ENCODE peak calls at places on chromosomes 6 and 20, in nine cellular contexts. C is heart left ventricle, S is HCT116, Y is ovary, G is tibial artery, P is neural progenitor cell, J is HepG2, Q is adrenal gland, W is brain microvascular endothelial cell. R is an unnamed sample.

GRCh38 chr20:34621383-34622367 is 55.2 kb downstream of the PIGU start:
- DNase-seq in C (no peak), S (no peak), P (no peak), W (peak; percentile 28), J (peak; percentile 100), Q (no peak), Y (no peak), G (no peak), R (no peak)

GRCh38 chr20:62416651-62417637 is 9.9 kb upstream of the CABLES2 start:
- DNase-seq in Y (no peak), G (no peak), P (no peak), Q (no peak), J (no peak), W (no peak), S (no peak), C (no peak), R (no peak)

GRCh38 chr6:39225946-39226437 is 3.3 kb downstream of the KCNK5 start:
- DNase-seq in S (no peak), Q (no peak), J (no peak), Y (no peak), W (no peak), G (no peak), P (no peak), C (no peak), R (no peak)

GRCh38 chr6:524803-525202 is 132.1 kb downstream of the HUS1B start:
- DNase-seq in Q (no peak), Y (no peak), C (no peak), J (no peak), S (no peak), G (no peak), W (no peak), P (peak; percentile 43), R (no peak)

GRCh38 chr6:160391419-160392116 is 43.4 kb downstream of the SLC22A3 start:
- DNase-seq in Q (peak; percentile 52), S (peak; percentile 82), P (no peak), C (no peak), J (peak; percentile 73), W (peak; percentile 79), Y (no peak), G (no peak), R (peak; percentile 79)

GRCh38 chr6:168025831-168026325 is 28.4 kb downstream of the KIF25 start:
- DNase-seq in G (no peak), C (no peak), W (peak; percentile 15), P (no peak), S (no peak), Q (no peak), Y (no peak), J (no peak), R (no peak)

GRCh38 chr20:51388227-51388626 is 154.3 kb downstream of the NFATC2 start:
- DNase-seq in S (no peak), G (no peak), W (no peak), Y (no peak), C (no peak), Q (no peak), J (no peak), P (no peak), R (peak; percentile 37)

GRCh38 chr6:10569392-10570127 is 48.4 kb downstream of the GCNT2 start:
- DNase-seq in C (no peak), W (no peak), G (no peak), Q (no peak), S (no peak), P (no peak), Y (no peak), J (no peak), R (no peak)

GRCh38 chr6:52509281-52510212 is 67.3 kb downstream of the TRAM2 start:
- DNase-seq in C (no peak), S (no peak), Q (no peak), P (no peak), G (no peak), W (peak; percentile 68), J (no peak), Y (no peak), R (no peak)

GRCh38 chr20:63553933-63554290 is at the start of gene FNDC11:
- DNase-seq in S (no peak), G (no peak), Q (peak; percentile 37), P (peak; percentile 87), W (no peak), C (peak; percentile 64), J (no peak), Y (no peak), R (no peak)

GRCh38 chr20:42155586-42155985 is 537.4 kb upstream of the CHD6 start:
- DNase-seq in P (no peak), Y (no peak), W (no peak), Q (no peak), J (no peak), C (no peak), S (no peak), G (no peak), R (no peak)

GRCh38 chr6:129521946-129522345 is 188.0 kb downstream of the ARHGAP18 start:
- DNase-seq in G (no peak), J (no peak), P (no peak), W (no peak), S (no peak), Q (no peak), Y (no peak), C (no peak), R (no peak)

GRCh38 chr20:47357296-47358051 is 975 bp upstream of the ZMYND8 start:
- DNase-seq in S (peak; percentile 58), J (peak; percentile 100), P (peak; percentile 80), Q (peak; percentile 96), G (peak; percentile 74), Y (peak; percentile 81), C (peak; percentile 85), W (peak; percentile 90), R (peak; percentile 61)
- H3K27ac ChIP-seq in S (peak overlapping the region; percentile 98), J (peak overlapping the region; percentile 99), P (peak overlapping the region; percentile 98), Q (peak overlapping the region; percentile 98), G (peak overlapping the region; percentile 84), Y (peak overlapping the region; percentile 83), C (peak overlapping the region; percentile 99), W (peak overlapping the region; percentile 92), R (peak overlapping the region; percentile 100)

DNA sequence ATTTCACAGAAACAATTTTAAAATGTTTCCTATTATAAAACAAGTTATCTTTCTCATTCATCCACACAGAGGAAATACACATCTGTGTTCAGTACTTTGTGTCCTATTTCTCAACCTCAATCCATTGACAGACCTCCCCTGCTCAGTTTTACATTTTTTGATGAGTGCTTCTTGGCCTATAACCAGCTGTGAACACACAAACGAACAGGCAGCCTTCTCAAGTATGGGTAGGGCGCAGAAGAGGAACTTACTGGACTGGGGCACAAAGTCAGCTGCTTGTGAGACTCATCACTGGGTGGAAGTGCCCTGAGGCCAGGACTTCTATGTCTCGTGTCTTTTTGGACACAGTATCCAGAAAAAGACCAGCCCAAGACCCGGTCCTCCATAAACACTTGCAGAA is 2.8 kb downstream of the RPS6KA2 start:
- DNase-seq in S (no peak), P (no peak), C (no peak), Y (no peak), G (peak; percentile 72), W (no peak), Q (no peak), J (no peak), R (peak; percentile 16)
- H3K27ac ChIP-seq in S (no peak overlapping the region), P (no peak overlapping the region), C (peak overlapping the region; percentile 15), Y (no peak overlapping the region), G (no peak overlapping the region), W (no peak overlapping the region), Q (no peak overlapping the region), J (no peak overlapping the region), R (peak overlapping the region; percentile 37)

DNA sequence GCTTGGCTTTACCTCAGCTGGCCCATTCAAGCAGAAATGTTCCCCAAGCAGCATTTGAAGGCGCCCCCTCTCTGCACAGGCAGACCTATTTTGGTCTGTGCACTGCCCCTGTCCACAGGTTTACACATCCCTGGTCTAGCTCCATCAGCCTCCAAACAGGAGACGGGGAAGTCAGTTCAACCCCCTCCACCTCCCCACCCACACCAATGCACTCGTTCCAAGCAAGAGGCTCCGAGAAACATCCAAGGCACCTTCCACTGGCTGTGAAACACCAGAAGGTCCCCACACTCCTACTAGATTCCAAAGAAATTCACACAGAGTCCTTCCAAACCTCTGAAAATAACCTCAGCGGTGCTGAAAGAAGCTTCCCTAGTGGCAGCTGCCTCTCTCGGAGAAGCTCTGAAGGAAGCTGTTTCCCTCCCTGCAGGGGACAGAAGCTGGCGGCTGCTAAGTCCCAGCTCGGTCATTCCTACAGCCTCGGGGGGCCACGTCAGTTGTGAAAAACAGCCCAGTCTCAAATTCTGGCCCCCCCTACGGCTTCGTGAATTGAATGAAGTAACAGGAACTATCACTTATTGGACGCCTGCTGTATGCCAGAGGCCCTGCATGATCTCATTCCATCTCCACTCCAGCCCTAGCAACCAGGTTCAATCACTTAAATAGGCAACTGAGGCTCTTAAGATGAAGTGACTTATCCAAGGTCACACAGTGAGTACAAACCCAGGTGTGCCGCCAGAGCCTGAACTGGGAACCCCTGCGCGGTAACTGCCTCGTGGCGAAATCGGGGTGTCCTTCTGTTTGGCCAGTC is 815 bp downstream of the SPATA2 start:
- DNase-seq in C (no peak), G (no peak), J (no peak), Q (no peak), S (no peak), P (peak; percentile 65), W (no peak), Y (no peak), R (no peak)
- H3K27ac ChIP-seq in C (peak overlapping the region; percentile 93), G (peak overlapping the region; percentile 97), J (peak overlapping the region; percentile 97), Q (no peak overlapping the region), S (peak overlapping the region; percentile 100), P (no peak overlapping the region), W (peak overlapping the region; percentile 100), Y (no peak overlapping the region), R (peak overlapping the region; percentile 99)

GRCh38 chr6:47669684-47670515 is 28.5 kb upstream of the ADGRF4 start:
- DNase-seq in C (no peak), G (no peak), Y (no peak), P (peak; percentile 69), Q (no peak), J (no peak), W (peak; percentile 17), S (no peak), R (peak; percentile 89)
- H3K27ac ChIP-seq in C (no peak overlapping the region), G (no peak overlapping the region), Y (no peak overlapping the region), P (peak overlapping the region; percentile 87), Q (no peak overlapping the region), J (no peak overlapping the region), W (no peak overlapping the region), S (no peak overlapping the region), R (peak overlapping the region; percentile 86)

DNA sequence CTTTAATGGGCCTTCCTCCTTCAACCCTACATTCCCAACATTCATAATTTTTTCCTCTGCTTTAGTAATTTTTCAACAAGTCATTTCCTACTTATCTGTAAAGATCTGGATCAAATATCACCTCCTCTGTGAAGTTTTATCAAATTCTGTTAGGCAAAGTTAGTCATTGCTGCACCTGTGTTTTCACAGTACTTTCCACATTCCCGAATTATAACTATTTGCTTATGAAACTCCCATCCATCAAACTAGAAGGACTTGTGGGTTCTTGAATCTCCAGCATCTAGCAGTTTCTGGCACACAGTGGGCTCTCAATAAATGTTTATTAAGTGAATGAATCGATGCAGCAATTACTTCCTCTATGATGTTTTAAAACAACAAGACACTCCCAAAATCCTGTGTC is 257.6 kb downstream of the HDGFL1 start:
- DNase-seq in W (peak; percentile 6), P (no peak), Y (no peak), C (no peak), J (no peak), G (no peak), S (no peak), Q (no peak), R (peak; percentile 78)
- H3K27ac ChIP-seq in W (peak overlapping the region; percentile 94), P (no peak overlapping the region), Y (no peak overlapping the region), C (peak overlapping the region; percentile 67), J (no peak overlapping the region), G (peak overlapping the region; percentile 83), S (no peak overlapping the region), Q (no peak overlapping the region), R (peak overlapping the region; percentile 96)

GRCh38 chr20:50048420-50049166 is 64.4 kb downstream of the UBE2V1 start:
- DNase-seq in C (no peak), P (no peak), W (no peak), J (no peak), Q (no peak), S (no peak), Y (no peak), G (no peak), R (no peak)
- H3K27ac ChIP-seq in C (peak overlapping the region; percentile 83), P (no peak overlapping the region), W (no peak overlapping the region), J (no peak overlapping the region), Q (no peak overlapping the region), S (no peak overlapping the region), Y (no peak overlapping the region), G (peak overlapping the region; percentile 54), R (no peak overlapping the region)

R was measured in epithelial cell of prostate.